ENCODE peak calls at places on chromosomes 13 and 19, in seven cellular contexts. One of them, this sample, is unnamed.

GRCh38 chr13:81872581-81872980 is 1531.7 kb upstream of the SPRY2 start:
- DNase-seq in neural progenitor cell: peak; percentile 33
- DNase-seq in left ventricle myocardium inferior: no peak
- DNase-seq in choroid plexus epithelial cell: peak; percentile 36
- DNase-seq in type B pancreatic cell: no peak
- DNase-seq in epithelial cell of proximal tubule: no peak
- DNase-seq in H9: peak; percentile 48
- DNase-seq in this sample: peak; percentile 49

GRCh38 chr19:22935151-22935550 is 67.8 kb downstream of the ZNF728 start:
- DNase-seq in epithelial cell of proximal tubule: no peak
- DNase-seq in H9: no peak
- DNase-seq in type B pancreatic cell: no peak
- DNase-seq in left ventricle myocardium inferior: no peak
- DNase-seq in neural progenitor cell: no peak
- DNase-seq in choroid plexus epithelial cell: no peak
- DNase-seq in this sample: no peak

GRCh38 chr19:11142528-11143171 is 12.9 kb downstream of the SPC24 start:
- DNase-seq in choroid plexus epithelial cell: peak; percentile 97
- DNase-seq in H9: peak; percentile 92
- DNase-seq in type B pancreatic cell: peak; percentile 75
- DNase-seq in epithelial cell of proximal tubule: no peak
- DNase-seq in neural progenitor cell: peak; percentile 78
- DNase-seq in left ventricle myocardium inferior: peak; percentile 92
- DNase-seq in this sample: peak; percentile 98

GRCh38 chr19:4064073-4064550 is 2.6 kb downstream of the ZBTB7A start:
- DNase-seq in H9: peak; percentile 42
- DNase-seq in epithelial cell of proximal tubule: no peak
- DNase-seq in choroid plexus epithelial cell: peak; percentile 52
- DNase-seq in neural progenitor cell: peak; percentile 47
- DNase-seq in left ventricle myocardium inferior: no peak
- DNase-seq in type B pancreatic cell: no peak
- DNase-seq in this sample: peak; percentile 35

GRCh38 chr13:35600137-35600536 is 123.6 kb upstream of the MAB21L1 start:
- DNase-seq in type B pancreatic cell: no peak
- DNase-seq in H9: no peak
- DNase-seq in epithelial cell of proximal tubule: no peak
- DNase-seq in left ventricle myocardium inferior: no peak
- DNase-seq in choroid plexus epithelial cell: peak; percentile 37
- DNase-seq in neural progenitor cell: no peak
- DNase-seq in this sample: no peak

GRCh38 chr19:4730740-4731171 is 7.1 kb upstream of the DPP9 start:
- DNase-seq in epithelial cell of proximal tubule: no peak
- DNase-seq in left ventricle myocardium inferior: no peak
- DNase-seq in choroid plexus epithelial cell: no peak
- DNase-seq in neural progenitor cell: no peak
- DNase-seq in type B pancreatic cell: no peak
- DNase-seq in H9: peak; percentile 72
- DNase-seq in this sample: peak; percentile 39

GRCh38 chr13:99617474-99618255 is 116.4 kb downstream of the TM9SF2 start:
- DNase-seq in H9: peak; percentile 66
- DNase-seq in neural progenitor cell: peak; percentile 83
- DNase-seq in epithelial cell of proximal tubule: no peak
- DNase-seq in left ventricle myocardium inferior: no peak
- DNase-seq in type B pancreatic cell: no peak
- DNase-seq in choroid plexus epithelial cell: peak; percentile 87
- DNase-seq in this sample: peak; percentile 29

GRCh38 chr13:30366083-30366482 is 56.2 kb upstream of the UBE2L5 start:
- DNase-seq in H9: no peak
- DNase-seq in choroid plexus epithelial cell: no peak
- DNase-seq in type B pancreatic cell: no peak
- DNase-seq in epithelial cell of proximal tubule: no peak
- DNase-seq in left ventricle myocardium inferior: no peak
- DNase-seq in neural progenitor cell: no peak
- DNase-seq in this sample: no peak

GRCh38 chr19:18644144-18645034 is 7.6 kb downstream of the KLHL26 start:
- DNase-seq in type B pancreatic cell: no peak
- DNase-seq in neural progenitor cell: no peak
- DNase-seq in epithelial cell of proximal tubule: no peak
- DNase-seq in H9: no peak
- DNase-seq in choroid plexus epithelial cell: no peak
- DNase-seq in left ventricle myocardium inferior: no peak
- DNase-seq in this sample: no peak

GRCh38 chr19:8340341-8341096 is 2.5 kb downstream of the KANK3 start:
- DNase-seq in type B pancreatic cell: no peak
- DNase-seq in epithelial cell of proximal tubule: no peak
- DNase-seq in neural progenitor cell: peak; percentile 44
- DNase-seq in left ventricle myocardium inferior: peak; percentile 76
- DNase-seq in choroid plexus epithelial cell: no peak
- DNase-seq in H9: peak; percentile 64
- DNase-seq in this sample: no peak

GRCh38 chr13:76848596-76848995 is 37.6 kb downstream of the KCTD12 start:
- DNase-seq in neural progenitor cell: no peak
- DNase-seq in left ventricle myocardium inferior: peak; percentile 34
- DNase-seq in H9: no peak
- DNase-seq in epithelial cell of proximal tubule: no peak
- DNase-seq in type B pancreatic cell: no peak
- DNase-seq in choroid plexus epithelial cell: peak; percentile 72
- DNase-seq in this sample: peak; percentile 39

GRCh38 chr13:45362939-45363338 is 22.0 kb upstream of the TPT1 start:
- DNase-seq in H9: peak; percentile 90
- DNase-seq in choroid plexus epithelial cell: no peak
- DNase-seq in epithelial cell of proximal tubule: no peak
- DNase-seq in type B pancreatic cell: no peak
- DNase-seq in neural progenitor cell: peak; percentile 24
- DNase-seq in left ventricle myocardium inferior: no peak
- DNase-seq in this sample: no peak
- TF ChIP-seq CTCF in H9: peak; percentile 76
- TF ChIP-seq CTCF in choroid plexus epithelial cell: no peak
- TF ChIP-seq CTCF in epithelial cell of proximal tubule: peak; percentile 25
- TF ChIP-seq CTCF in type B pancreatic cell: no peak
- TF ChIP-seq CTCF in neural progenitor cell: peak; percentile 36
- TF ChIP-seq CTCF in left ventricle myocardium inferior: no peak
- TF ChIP-seq CTCF in this sample: no peak

GRCh38 chr13:93227906-93228801 is 1.5 kb downstream of the GPC6 start:
- DNase-seq in epithelial cell of proximal tubule: no peak
- DNase-seq in type B pancreatic cell: peak; percentile 80
- DNase-seq in choroid plexus epithelial cell: peak; percentile 93
- DNase-seq in neural progenitor cell: peak; percentile 93
- DNase-seq in left ventricle myocardium inferior: peak; percentile 33
- DNase-seq in H9: peak; percentile 78
- DNase-seq in this sample: peak; percentile 92
- TF ChIP-seq CTCF in epithelial cell of proximal tubule: peak; percentile 52
- TF ChIP-seq CTCF in type B pancreatic cell: peak; percentile 83
- TF ChIP-seq CTCF in choroid plexus epithelial cell: peak; percentile 68
- TF ChIP-seq CTCF in neural progenitor cell: peak; percentile 65
- TF ChIP-seq CTCF in left ventricle myocardium inferior: peak; percentile 35
- TF ChIP-seq CTCF in H9: peak; percentile 72
- TF ChIP-seq CTCF in this sample: peak; percentile 61

GRCh38 chr13:49606747-49607648 is 21.3 kb upstream of the ARL11 start:
- DNase-seq in epithelial cell of proximal tubule: peak; percentile 36
- DNase-seq in left ventricle myocardium inferior: peak; percentile 87
- DNase-seq in neural progenitor cell: peak; percentile 90
- DNase-seq in type B pancreatic cell: no peak
- DNase-seq in H9: peak; percentile 85
- DNase-seq in choroid plexus epithelial cell: peak; percentile 94
- DNase-seq in this sample: peak; percentile 87
- TF ChIP-seq CTCF in epithelial cell of proximal tubule: peak; percentile 85
- TF ChIP-seq CTCF in left ventricle myocardium inferior: peak; percentile 90
- TF ChIP-seq CTCF in neural progenitor cell: peak; percentile 89
- TF ChIP-seq CTCF in type B pancreatic cell: peak; percentile 90
- TF ChIP-seq CTCF in H9: peak; percentile 89
- TF ChIP-seq CTCF in choroid plexus epithelial cell: peak; percentile 89
- TF ChIP-seq CTCF in this sample: peak; percentile 74

DNA sequence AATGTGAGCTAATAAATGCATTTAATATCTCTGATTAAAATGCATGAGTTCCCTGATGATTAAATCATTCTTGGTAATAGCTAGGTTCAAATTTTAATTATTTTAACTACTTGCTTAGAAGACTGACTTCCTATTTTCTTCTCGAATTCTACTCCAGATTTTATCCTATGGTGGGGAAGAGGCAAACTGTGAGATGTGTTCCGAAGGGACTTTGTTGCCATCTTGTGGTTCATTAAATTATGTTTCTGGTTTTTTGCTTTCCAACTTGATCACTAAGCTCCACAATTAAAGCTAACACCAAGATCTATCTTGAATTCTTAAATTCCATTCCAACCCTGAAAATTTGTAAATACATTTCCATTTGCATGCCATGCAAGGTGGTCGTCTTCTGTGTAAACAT is 538.4 kb upstream of the PCDH20 start:
- DNase-seq in H9: no peak
- DNase-seq in choroid plexus epithelial cell: peak; percentile 40
- DNase-seq in left ventricle myocardium inferior: no peak
- DNase-seq in neural progenitor cell: peak; percentile 39
- DNase-seq in epithelial cell of proximal tubule: no peak
- DNase-seq in type B pancreatic cell: no peak
- DNase-seq in this sample: peak; percentile 52
- TF ChIP-seq CTCF in H9: peak; percentile 71
- TF ChIP-seq CTCF in choroid plexus epithelial cell: peak; percentile 38
- TF ChIP-seq CTCF in left ventricle myocardium inferior: peak; percentile 47
- TF ChIP-seq CTCF in neural progenitor cell: peak; percentile 66
- TF ChIP-seq CTCF in epithelial cell of proximal tubule: peak; percentile 60
- TF ChIP-seq CTCF in type B pancreatic cell: peak; percentile 77
- TF ChIP-seq CTCF in this sample: peak; percentile 45

This sample was measured in MCF 10A.